ENCODE peak calls at places on chromosomes 2 and 18, in nine cellular contexts. G, J, A, T, C, N, Y, S and X are unnamed samples.

GRCh38 chr2:129565710-129566109 is 413.8 kb upstream of the RAB6C start:
- DNase-seq in G (no peak), J (no peak), A (no peak), T (no peak), C (no peak), N (no peak), Y (no peak), S (no peak), X (no peak)

GRCh38 chr2:237480988-237481387 is 6.1 kb upstream of the MLPH start:
- DNase-seq in G (no peak), J (no peak), A (no peak), T (peak; percentile 62), C (no peak), N (no peak), Y (no peak), S (no peak), X (no peak)

GRCh38 chr2:88831792-88832248 is 140.3 kb downstream of the RPIA start:
- DNase-seq in G (peak; percentile 79), J (peak; percentile 40), A (peak; percentile 2), T (no peak), C (no peak), N (no peak), Y (peak; percentile 70), S (no peak), X (peak; percentile 60)

GRCh38 chr18:54947115-54947514 is 12.1 kb downstream of the CCDC68 start:
- DNase-seq in G (no peak), J (peak; percentile 22), A (peak; percentile 32), T (no peak), C (no peak), N (no peak), Y (no peak), S (peak; percentile 60), X (no peak)

GRCh38 chr2:144382848-144383247 is 137.1 kb downstream of the ZEB2 start:
- DNase-seq in G (no peak), J (no peak), A (no peak), T (no peak), C (no peak), N (no peak), Y (no peak), S (no peak), X (no peak)

GRCh38 chr2:151861171-151861570 is 33.0 kb upstream of the ARL5A start:
- DNase-seq in G (no peak), J (peak; percentile 31), A (peak; percentile 8), T (no peak), C (no peak), N (no peak), Y (no peak), S (no peak), X (no peak)

GRCh38 chr2:216189410-216189809 is 80.3 kb downstream of the XRCC5 start:
- DNase-seq in G (no peak), J (peak; percentile 36), A (peak; percentile 61), T (no peak), C (no peak), N (no peak), Y (no peak), S (no peak), X (no peak)

GRCh38 chr2:177754476-177754873 is 318.1 kb downstream of the PDE11A start:
- DNase-seq in G (no peak), J (peak; percentile 2), A (peak; percentile 88), T (no peak), C (no peak), N (no peak), Y (no peak), S (no peak), X (no peak)

GRCh38 chr2:112156152-112156986 is 18.2 kb downstream of the FBLN7 start:
- DNase-seq in G (no peak), J (peak; percentile 85), A (peak; percentile 73), T (peak; percentile 65), C (peak; percentile 27), N (peak; percentile 22), Y (peak; percentile 42), S (no peak), X (no peak)

GRCh38 chr2:105749583-105750399 is 5.1 kb downstream of the NCK2 start:
- DNase-seq in G (no peak), J (no peak), A (peak; percentile 79), T (no peak), C (no peak), N (no peak), Y (no peak), S (no peak), X (no peak)

GRCh38 chr2:238097201-238097987 is 2.7 kb upstream of the ESPNL start:
- DNase-seq in G (no peak), J (no peak), A (no peak), T (no peak), C (no peak), N (no peak), Y (no peak), S (no peak), X (no peak)

GRCh38 chr18:23545247-23545789 is 41.0 kb downstream of the NPC1 start:
- DNase-seq in G (no peak), J (no peak), A (no peak), T (no peak), C (no peak), N (no peak), Y (no peak), S (no peak), X (peak; percentile 16)

GRCh38 chr2:218397502-218398436 is 1.9 kb upstream of the CTDSP1 start:
- DNase-seq in G (peak; percentile 89), J (peak; percentile 90), A (peak; percentile 92), T (peak; percentile 89), C (peak; percentile 38), N (no peak), Y (no peak), S (peak; percentile 94), X (peak; percentile 64)

GRCh38 chr2:189369566-189369965 is 71.7 kb upstream of the WDR75 start:
- DNase-seq in G (no peak), J (peak; percentile 43), A (peak; percentile 52), T (no peak), C (no peak), N (no peak), Y (no peak), S (no peak), X (no peak)

GRCh38 chr18:67402543-67402942 is 114.0 kb downstream of the DSEL start:
- DNase-seq in G (no peak), J (peak; percentile 72), A (peak; percentile 85), T (no peak), C (no peak), N (no peak), Y (no peak), S (no peak), X (no peak)

GRCh38 chr18:79423211-79424007 is 27.7 kb downstream of the NFATC1 start:
- DNase-seq in G (no peak), J (no peak), A (no peak), T (no peak), C (no peak), N (no peak), Y (no peak), S (no peak), X (no peak)

GRCh38 chr2:135817946-135818345 is 19.0 kb downstream of the LCT start:
- DNase-seq in G (no peak), J (peak; percentile 17), A (peak; percentile 17), T (no peak), C (no peak), N (no peak), Y (no peak), S (no peak), X (no peak)

GRCh38 chr2:101339236-101339865 is 30.9 kb upstream of the RNF149 start:
- DNase-seq in G (no peak), J (no peak), A (peak; percentile 19), T (no peak), C (no peak), N (no peak), Y (no peak), S (no peak), X (no peak)